ENCODE peak calls at places on chromosomes 2 and 18, in nine cellular contexts. U is spleen, L is HCT116, P is upper lobe of left lung, J is transverse colon, N is endodermal cell, D is ovary, Z is pancreas, O is H9. A is an unnamed sample.

GRCh38 chr2:239305771-239306170 is 95.0 kb downstream of the HDAC4 start:
- DNase-seq in Z (no peak), P (peak; percentile 10), N (peak; percentile 31), O (no peak), U (peak; percentile 47), J (peak; percentile 5), L (no peak), D (no peak), A (no peak)

GRCh38 chr2:189179607-189179979 is at the start of gene COL5A2:
- DNase-seq in O (peak; percentile 42), P (no peak), D (peak; percentile 42), U (no peak), Z (no peak), N (peak; percentile 80), J (peak; percentile 24), L (no peak), A (peak; percentile 50)

GRCh38 chr2:56184500-56184996 is 758 bp downstream of the CCDC85A start:
- DNase-seq in Z (peak; percentile 5), N (peak; percentile 82), D (no peak), O (peak; percentile 41), J (no peak), L (no peak), U (peak; percentile 77), P (peak; percentile 27), A (no peak)

GRCh38 chr2:122451040-122451439 is 695.6 kb downstream of the TSN start:
- DNase-seq in D (no peak), P (no peak), U (no peak), N (peak; percentile 57), J (no peak), L (no peak), Z (no peak), O (peak; percentile 34), A (no peak)

GRCh38 chr2:55431982-55432627 is 12.4 kb upstream of the CCDC88A start:
- DNase-seq in P (no peak), J (no peak), O (no peak), L (peak; percentile 29), Z (no peak), D (no peak), N (no peak), U (no peak), A (no peak)

GRCh38 chr2:2763998-2764355 is 432.9 kb upstream of the MYT1L start:
- DNase-seq in U (peak; percentile 59), P (no peak), Z (no peak), D (no peak), O (no peak), J (no peak), L (no peak), N (no peak), A (no peak)

GRCh38 chr2:170436077-170436943 is 258.4 kb downstream of the MYO3B start:
- DNase-seq in U (no peak), L (no peak), Z (no peak), N (peak; percentile 79), D (no peak), P (no peak), O (peak; percentile 38), J (no peak), A (no peak)

GRCh38 chr2:237097911-237098702 is 12.4 kb downstream of the COPS8 start:
- DNase-seq in Z (no peak), O (no peak), D (no peak), L (no peak), P (no peak), N (no peak), U (no peak), J (no peak), A (no peak)

GRCh38 chr2:226977775-226978190 is 141.9 kb downstream of the RHBDD1 start:
- DNase-seq in J (no peak), O (no peak), N (no peak), P (no peak), D (no peak), U (no peak), L (no peak), Z (no peak), A (no peak)

GRCh38 chr2:143974262-143974661 is 545.7 kb downstream of the ZEB2 start:
- DNase-seq in L (no peak), U (no peak), J (no peak), O (no peak), Z (no peak), N (no peak), P (no peak), D (no peak), A (no peak)

GRCh38 chr18:37398248-37398920 is 167.2 kb downstream of the CELF4 start:
- DNase-seq in L (no peak), Z (no peak), N (no peak), D (no peak), J (no peak), P (no peak), O (no peak), U (peak; percentile 61), A (no peak)

GRCh38 chr2:73404409-73404808 is 18.8 kb downstream of the ALMS1 start:
- DNase-seq in D (no peak), P (no peak), U (no peak), J (no peak), N (no peak), O (no peak), L (no peak), Z (no peak), A (no peak)

GRCh38 chr2:108905906-108906305 is 83.1 kb downstream of the EDAR start:
- DNase-seq in O (no peak), N (peak; percentile 28), J (no peak), Z (no peak), L (no peak), P (no peak), U (peak; percentile 43), D (no peak), A (no peak)

GRCh38 chr2:14255135-14255820 is 377.2 kb upstream of the LRATD1 start:
- DNase-seq in J (no peak), D (no peak), N (peak; percentile 87), O (peak; percentile 92), L (no peak), P (no peak), Z (no peak), U (no peak), A (no peak)

GRCh38 chr2:14342313-14342712 is 290.2 kb upstream of the LRATD1 start:
- DNase-seq in Z (no peak), N (no peak), D (no peak), U (no peak), J (no peak), O (no peak), L (no peak), P (no peak), A (no peak)

GRCh38 chr18:44709297-44710117 is 28.8 kb downstream of the SETBP1 start:
- DNase-seq in O (no peak), N (no peak), Z (no peak), P (no peak), D (no peak), L (no peak), U (no peak), J (no peak), A (no peak)

GRCh38 chr2:37802899-37803379 is 122.1 kb upstream of the RMDN2 start:
- DNase-seq in U (no peak), Z (no peak), L (no peak), N (no peak), O (no peak), J (no peak), P (no peak), D (no peak), A (no peak)

GRCh38 chr2:159118115-159118858 is 149.8 kb downstream of the TANC1 start:
- DNase-seq in U (peak; percentile 90), P (peak; percentile 88), J (peak; percentile 88), Z (peak; percentile 62), D (peak; percentile 84), O (peak; percentile 80), L (peak; percentile 57), N (peak; percentile 96), A (peak; percentile 92)

GRCh38 chr18:23330423-23330822 is 122.7 kb upstream of the RIOK3 start:
- DNase-seq in P (peak; percentile 48), O (no peak), N (no peak), D (no peak), L (no peak), U (no peak), Z (no peak), J (peak; percentile 44), A (no peak)

GRCh38 chr2:58976374-58977055 is 735.4 kb upstream of the FANCL start:
- DNase-seq in U (no peak), O (no peak), Z (no peak), N (no peak), D (no peak), L (no peak), J (no peak), P (no peak), A (no peak)

GRCh38 chr2:196459539-196459938 is 180.0 kb upstream of the CCDC150 start:
- DNase-seq in L (no peak), N (no peak), Z (no peak), P (no peak), D (no peak), J (no peak), O (no peak), U (no peak), A (no peak)

GRCh38 chr18:3664563-3665178 is 214.7 kb downstream of the TGIF1 start:
- DNase-seq in N (peak; percentile 64), P (peak; percentile 48), J (no peak), Z (no peak), O (no peak), U (no peak), L (no peak), D (no peak), A (no peak)

GRCh38 chr18:25350561-25351201 is 1.3 kb downstream of the ZNF521 start:
- DNase-seq in J (peak; percentile 12), O (peak; percentile 28), P (no peak), U (peak; percentile 78), N (peak; percentile 56), D (peak; percentile 76), Z (no peak), L (no peak), A (peak; percentile 60)

GRCh38 chr2:217951521-217952247 is 51.1 kb downstream of the TNS1 start:
- DNase-seq in L (no peak), O (no peak), J (no peak), P (peak; percentile 75), U (peak; percentile 52), N (no peak), Z (peak; percentile 2), D (peak; percentile 57), A (no peak)
- H3K4me1 ChIP-seq in L (no peaks in the 10 kb centered on the region), O (peaks cover 4% of the 10 kb centered on the region), J (peaks cover 39% of the 10 kb centered on the region), P (peaks cover 50% of the 10 kb centered on the region), U (peaks cover 4% of the 10 kb centered on the region), N (no peaks in the 10 kb centered on the region), Z (peaks cover 23% of the 10 kb centered on the region), D (peaks cover 71% of the 10 kb centered on the region), A (peaks cover 78% of the 10 kb centered on the region)

GRCh38 chr2:240344904-240345303 is 90.6 kb upstream of the GPC1 start:
- DNase-seq in O (no peak), D (no peak), N (no peak), P (no peak), J (no peak), U (no peak), L (no peak), Z (no peak), A (no peak)
- H3K27ac ChIP-seq in O (no peak overlapping the region), D (no peak overlapping the region), N (no peak overlapping the region), P (no peak overlapping the region), J (no peak overlapping the region), U (no peak overlapping the region), L (no peak overlapping the region), Z (no peak overlapping the region), A (no peak overlapping the region)

GRCh38 chr2:44055664-44056063 is 59.9 kb upstream of the LRPPRC start:
- DNase-seq in P (no peak), O (no peak), U (no peak), Z (no peak), D (no peak), N (no peak), L (no peak), J (no peak), A (no peak)
- TF ChIP-seq CTCF in P (no peak), O (no peak), U (no peak), Z (no peak), D (no peak), N (no peak), L (no peak), J (no peak), A (no peak)

GRCh38 chr18:58290059-58290747 is 246.2 kb downstream of the NEDD4L start:
- DNase-seq in U (no peak), N (no peak), Z (no peak), P (no peak), D (no peak), L (no peak), J (no peak), O (no peak), A (no peak)
- H3K4me1 ChIP-seq in U (no peaks in the 10 kb centered on the region), N (no peaks in the 10 kb centered on the region), Z (peaks cover 52% of the 10 kb centered on the region), P (peaks cover 29% of the 10 kb centered on the region), D (no peaks in the 10 kb centered on the region), L (peaks cover 40% of the 10 kb centered on the region), J (peaks cover 37% of the 10 kb centered on the region), O (peaks cover 6% of the 10 kb centered on the region), A (peaks cover 55% of the 10 kb centered on the region)